ENCODE peak calls at places on chromosomes 3 and 15, in four cellular contexts. X, H, B and Z are unnamed samples.

GRCh38 chr15:65902373-65902772 is 33.1 kb downstream of the RAB11A start:
- DNase-seq in X (peak), H (peak), B (peak), Z (peak)

GRCh38 chr3:45841380-45841700 is 579 bp downstream of the LZTFL1 start:
- DNase-seq in X (no peak), H (peak), B (no peak), Z (peak)

GRCh38 chr15:63939531-63940130 is 105.9 kb upstream of the HERC1 start:
- DNase-seq in X (no peak), H (peak), B (no peak), Z (peak)

GRCh38 chr15:83164409-83165404 is 42.9 kb downstream of the HDGFL3 start:
- DNase-seq in X (no peak), H (peak), B (peak), Z (peak)

GRCh38 chr3:109178701-109179100 is 42.2 kb downstream of the C3orf85 start:
- DNase-seq in X (no peak), H (no peak), B (no peak), Z (no peak)

GRCh38 chr3:143040264-143040879 is 39.0 kb downstream of the U2SURP start:
- DNase-seq in X (no peak), H (peak), B (no peak), Z (peak)

GRCh38 chr3:25428003-25428861 is at the start of gene RARB:
- DNase-seq in X (peak), H (peak), B (peak), Z (peak)

GRCh38 chr3:20608054-20608738 is 422.2 kb upstream of the SGO1 start:
- DNase-seq in X (peak), H (no peak), B (no peak), Z (no peak)

GRCh38 chr3:191707817-191708216 is 246.9 kb downstream of the PYDC2 start:
- DNase-seq in X (no peak), H (no peak), B (no peak), Z (no peak)

GRCh38 chr15:64697911-64698369 is 77.4 kb downstream of the RBPMS2 start:
- DNase-seq in X (no peak), H (peak), B (peak), Z (no peak)

GRCh38 chr3:31754575-31755278 is 222.0 kb downstream of the STT3B start:
- DNase-seq in X (no peak), H (no peak), B (no peak), Z (no peak)

GRCh38 chr15:84598250-84598649 is 2.6 kb upstream of the ZSCAN2 start:
- DNase-seq in X (no peak), H (peak), B (no peak), Z (no peak)

DNA sequence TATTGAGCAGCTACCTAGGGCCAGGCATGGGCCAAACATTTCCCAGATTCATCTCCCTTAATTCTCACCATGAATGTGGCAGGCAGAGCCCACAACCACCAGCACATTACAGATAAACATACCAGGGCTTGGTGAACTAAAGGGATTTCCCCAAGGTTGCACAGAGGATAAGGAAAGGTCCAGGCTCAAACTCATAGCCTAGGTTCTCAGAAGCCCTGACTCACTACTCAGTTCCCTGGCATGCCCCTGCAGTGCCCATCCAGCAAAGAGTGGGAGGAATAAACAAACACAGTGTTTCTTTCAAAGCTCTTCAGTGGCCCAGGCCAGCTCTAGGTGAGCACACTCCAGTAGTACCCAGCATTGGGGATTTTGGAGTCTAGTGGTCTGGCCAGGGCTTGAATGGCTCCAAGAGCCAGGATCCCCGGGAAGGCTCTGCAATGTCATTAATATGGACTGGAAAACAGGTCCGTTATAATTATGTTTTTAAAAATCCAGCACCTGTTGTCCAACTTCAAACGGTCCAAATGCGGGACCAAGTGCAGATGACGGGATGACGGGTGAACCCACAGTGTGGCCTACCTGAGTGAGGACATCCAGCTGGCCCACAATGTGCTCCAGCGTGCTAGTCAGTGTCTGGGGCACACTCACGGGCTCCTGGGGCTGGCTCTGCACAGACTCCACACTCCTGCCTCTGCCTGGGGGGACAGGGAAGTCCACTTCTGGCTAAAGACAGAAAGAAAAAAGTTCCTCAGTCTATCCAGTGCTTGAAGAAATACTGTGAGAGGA is 39.8 kb upstream of the DUSP7 start:
- DNase-seq in X (no peak), H (peak), B (no peak), Z (no peak)
- TF ChIP-seq CTCF in X (no peak), H (no peak), B (no peak), Z (no peak)

GRCh38 chr15:77504310-77504709 is 83.6 kb downstream of the HMG20A start:
- DNase-seq in X (no peak), H (no peak), B (no peak), Z (no peak)

GRCh38 chr15:77500986-77501385 is 80.3 kb downstream of the HMG20A start:
- DNase-seq in X (peak), H (peak), B (no peak), Z (no peak)

GRCh38 chr15:77503764-77504163 is 83.1 kb downstream of the HMG20A start:
- DNase-seq in X (no peak), H (no peak), B (no peak), Z (no peak)

GRCh38 chr15:77503240-77503639 is 82.6 kb downstream of the HMG20A start:
- DNase-seq in X (peak), H (no peak), B (no peak), Z (no peak)

GRCh38 chr15:77502379-77503095 is 81.8 kb downstream of the HMG20A start:
- DNase-seq in X (no peak), H (no peak), B (no peak), Z (no peak)
- H3K27ac ChIP-seq in X (peak), H (no peak), B (no peak), Z (no peak)

DNA sequence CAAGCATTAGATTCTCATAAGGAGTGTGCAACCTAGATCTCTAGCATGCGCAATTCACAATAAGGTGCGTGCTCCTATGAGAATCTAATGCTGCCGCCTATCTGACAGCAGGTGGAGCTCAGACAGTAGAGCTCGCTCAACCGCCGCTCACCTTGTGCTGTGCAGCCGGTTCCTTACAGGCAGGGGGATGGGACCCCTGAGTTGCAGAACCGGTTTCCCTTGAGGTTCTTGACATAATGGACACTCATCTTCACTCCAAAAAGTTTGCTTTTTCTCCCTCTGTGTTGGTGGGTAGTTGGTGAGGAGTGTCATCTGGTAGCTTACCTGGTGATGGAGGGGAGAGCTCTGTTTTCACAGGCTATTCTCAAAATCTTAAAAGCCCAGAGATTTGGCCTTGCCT is 324.0 kb upstream of the TBL1XR1 start:
- DNase-seq in X (peak), H (no peak), B (peak), Z (no peak)
- TF ChIP-seq CTCF in X (no peak), H (no peak), B (no peak), Z (no peak)

GRCh38 chr3:9345041-9345440 is 17.8 kb upstream of the THUMPD3 start:
- DNase-seq in X (no peak), H (no peak), B (no peak), Z (no peak)

GRCh38 chr3:9340450-9341009 is 22.3 kb upstream of the THUMPD3 start:
- DNase-seq in X (peak), H (peak), B (peak), Z (peak)

GRCh38 chr3:9342696-9343095 is 20.2 kb upstream of the THUMPD3 start:
- DNase-seq in X (peak), H (no peak), B (no peak), Z (no peak)

GRCh38 chr3:9346141-9346540 is 16.7 kb upstream of the THUMPD3 start:
- DNase-seq in X (no peak), H (no peak), B (no peak), Z (no peak)

GRCh38 chr3:9343115-9343514 is 19.7 kb upstream of the THUMPD3 start:
- DNase-seq in X (no peak), H (no peak), B (no peak), Z (no peak)
- H3K27ac ChIP-seq in X (peak), H (no peak), B (no peak), Z (no peak)

GRCh38 chr3:184537885-184538599 is 23.5 kb upstream of the EPHB3 start:
- DNase-seq in X (no peak), H (no peak), B (no peak), Z (no peak)

GRCh38 chr3:184541886-184542562 is 19.6 kb upstream of the EPHB3 start:
- DNase-seq in X (no peak), H (no peak), B (no peak), Z (no peak)

GRCh38 chr3:184539801-184540440 is 21.7 kb upstream of the EPHB3 start:
- DNase-seq in X (no peak), H (no peak), B (no peak), Z (no peak)

GRCh38 chr3:184540777-184541681 is 20.6 kb upstream of the EPHB3 start:
- DNase-seq in X (peak), H (peak), B (peak), Z (peak)

GRCh38 chr3:184538600-184539431 is 22.8 kb upstream of the EPHB3 start:
- DNase-seq in X (no peak), H (no peak), B (no peak), Z (no peak)
- TF ChIP-seq CTCF in X (no peak), H (no peak), B (no peak), Z (no peak)

DNA sequence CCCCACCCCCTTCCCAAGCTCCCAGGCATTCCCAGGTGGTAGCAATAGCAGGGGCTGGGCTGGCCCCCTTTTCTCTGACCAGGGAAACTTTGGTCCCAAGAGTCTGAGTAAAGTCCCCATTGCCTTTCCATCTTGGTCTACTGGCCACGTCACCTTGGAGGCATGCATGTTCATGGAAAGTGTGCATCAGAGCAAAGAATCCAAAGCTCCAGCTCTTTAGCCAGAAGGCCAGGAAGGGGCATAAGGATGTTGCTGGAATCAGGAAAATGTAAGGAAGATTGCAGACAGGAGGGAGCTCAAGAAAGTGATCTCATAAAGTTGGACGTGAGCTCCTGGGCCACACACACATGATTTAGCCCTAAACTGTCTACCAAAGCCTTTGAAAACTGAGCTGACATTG is 63.6 kb downstream of the KBTBD12 start:
- DNase-seq in X (no peak), H (peak), B (no peak), Z (no peak)
- H3K27ac ChIP-seq in X (no peak), H (no peak), B (no peak), Z (no peak)

GRCh38 chr3:158804441-158804840 is 2.6 kb downstream of the MFSD1 start:
- DNase-seq in X (no peak), H (no peak), B (no peak), Z (no peak)

GRCh38 chr3:158801200-158801599 is 654 bp upstream of the MFSD1 start:
- DNase-seq in X (peak), H (no peak), B (no peak), Z (peak)

GRCh38 chr3:158802399-158803023 is 657 bp downstream of the MFSD1 start:
- DNase-seq in X (no peak), H (peak), B (no peak), Z (no peak)

DNA sequence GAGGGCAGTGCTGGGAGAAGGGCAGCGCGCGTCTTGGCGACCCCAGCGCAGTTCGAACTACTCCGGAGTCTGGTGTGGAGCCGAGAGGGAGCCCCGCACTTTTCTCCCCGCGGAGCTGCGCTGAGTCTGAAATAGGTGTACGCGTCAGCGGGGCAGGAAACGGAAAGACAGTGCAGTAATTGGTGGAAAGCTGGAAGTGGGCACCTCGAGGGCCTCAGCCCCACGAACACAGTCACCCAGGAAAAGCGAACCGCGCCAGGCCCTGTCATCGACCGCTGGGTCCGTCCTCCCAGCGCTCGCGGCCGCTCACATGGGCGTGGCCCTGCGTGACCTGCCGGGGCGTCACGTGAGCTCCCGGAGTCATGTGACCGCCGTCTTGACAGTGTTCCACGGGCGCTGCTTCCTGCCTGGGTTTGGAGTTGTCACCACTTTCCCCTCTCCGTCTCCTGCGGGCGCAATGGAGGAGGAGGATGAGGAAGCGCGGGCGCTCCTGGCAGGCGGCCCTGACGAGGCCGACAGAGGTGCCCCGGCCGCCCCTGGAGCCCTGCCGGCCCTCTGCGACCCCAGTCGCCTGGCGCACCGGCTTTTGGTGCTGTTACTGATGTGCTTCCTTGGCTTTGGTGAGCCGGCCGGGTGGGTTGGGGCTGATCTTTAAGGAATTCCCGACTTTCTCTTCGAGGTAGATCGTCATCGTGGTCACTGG is at the start of gene MFSD1:
- DNase-seq in X (peak), H (peak), B (peak), Z (peak)
- TF ChIP-seq CTCF in X (no peak), H (no peak), B (no peak), Z (no peak)